ENCODE peak calls at places on chromosomes 6 and 20, in eight cellular contexts. L is iris pigment epithelial cell; N is NCI-H524; R is fibroblast of the aortic adventitia; T is progenitor cell of endocrine pancreas; M is naive thymus-derived CD4-positive, alpha-beta T cell; E is SK-N-SH; Q is activated CD4-positive, alpha-beta memory T cell treated with anti-CD3 and anti-CD28 coated beads, Interleukin-2, amount 10 ng/mL, durations not matched to agents 7 days and 5 days. U is an unnamed sample.

GRCh38 chr6:68679399-68679798 is 44.3 kb downstream of the ADGRB3 start:
- DNase-seq in L (no peak), N (no peak), R (no peak), T (no peak), M (no peak), E (no peak), Q (no peak), U (no peak)

GRCh38 chr6:5537967-5538366 is 276.7 kb downstream of the FARS2 start:
- DNase-seq in L (no peak), N (no peak), R (peak; percentile 62), T (no peak), M (no peak), E (no peak), Q (no peak), U (no peak)

GRCh38 chr6:113057567-113058053 is 710.5 kb downstream of the RFPL4B start:
- DNase-seq in L (peak; percentile 51), N (no peak), R (no peak), T (no peak), M (no peak), E (no peak), Q (no peak), U (no peak)

GRCh38 chr6:14873781-14874446 is 372.0 kb upstream of the JARID2 start:
- DNase-seq in L (no peak), N (no peak), R (no peak), T (no peak), M (no peak), E (no peak), Q (no peak), U (no peak)

GRCh38 chr20:57437672-57438330 is 46.6 kb downstream of the RBM38 start:
- DNase-seq in L (no peak), N (no peak), R (no peak), T (no peak), M (no peak), E (no peak), Q (no peak), U (no peak)

GRCh38 chr20:41854765-41855164 is 236.6 kb upstream of the CHD6 start:
- DNase-seq in L (peak; percentile 0), N (no peak), R (no peak), T (no peak), M (no peak), E (no peak), Q (no peak), U (no peak)

GRCh38 chr20:13321416-13321815 is 100.3 kb downstream of the ISM1 start:
- DNase-seq in L (no peak), N (no peak), R (no peak), T (no peak), M (no peak), E (no peak), Q (no peak), U (no peak)

GRCh38 chr6:163725008-163725941 is 310.8 kb downstream of the QKI start:
- DNase-seq in L (no peak), N (no peak), R (no peak), T (no peak), M (no peak), E (peak; percentile 58), Q (no peak), U (no peak)

GRCh38 chr20:22717466-22717865 is 133.1 kb upstream of the FOXA2 start:
- DNase-seq in L (peak; percentile 45), N (no peak), R (peak; percentile 70), T (no peak), M (no peak), E (no peak), Q (no peak), U (no peak)

GRCh38 chr6:119147101-119148053 is 68.9 kb upstream of the FAM184A start:
- DNase-seq in L (peak; percentile 97), N (no peak), R (peak; percentile 98), T (no peak), M (no peak), E (no peak), Q (peak; percentile 62), U (no peak)

GRCh38 chr6:116779569-116780164 is 14.1 kb upstream of the FAM162B start:
- DNase-seq in L (peak; percentile 29), N (no peak), R (peak; percentile 55), T (no peak), M (no peak), E (peak; percentile 32), Q (no peak), U (no peak)